ENCODE peak calls at places on chromosomes 12 and 14, in five cellular contexts. One of them, this sample, is unnamed.

GRCh38 chr12:10197879-10198278 is 14.8 kb upstream of the GABARAPL1 start:
- DNase-seq in HepG2: no peak
- DNase-seq in K562: no peak
- DNase-seq in H1: no peak
- DNase-seq in GM12878: no peak
- DNase-seq in this sample: no peak

GRCh38 chr14:95540236-95540635 is 5.4 kb downstream of the GLRX5 start:
- DNase-seq in HepG2: no peak
- DNase-seq in K562: no peak
- DNase-seq in H1: no peak
- DNase-seq in GM12878: no peak
- DNase-seq in this sample: no peak

GRCh38 chr12:68785823-68786222 is 22.2 kb upstream of the MDM2 start:
- DNase-seq in HepG2: peak
- DNase-seq in K562: no peak
- DNase-seq in H1: no peak
- DNase-seq in GM12878: no peak
- DNase-seq in this sample: no peak

GRCh38 chr12:62957233-62957953 is 22.4 kb upstream of the PPM1H start:
- DNase-seq in HepG2: peak
- DNase-seq in K562: no peak
- DNase-seq in H1: no peak
- DNase-seq in GM12878: no peak
- DNase-seq in this sample: no peak

GRCh38 chr14:51597511-51597920 is 54.2 kb upstream of the FRMD6 start:
- DNase-seq in HepG2: no peak
- DNase-seq in K562: no peak
- DNase-seq in H1: no peak
- DNase-seq in GM12878: no peak
- DNase-seq in this sample: no peak

GRCh38 chr14:67514650-67515385 is 18.3 kb upstream of the PLEKHH1 start:
- DNase-seq in HepG2: no peak
- DNase-seq in K562: peak
- DNase-seq in H1: no peak
- DNase-seq in GM12878: no peak
- DNase-seq in this sample: peak

GRCh38 chr14:37195327-37195726 is 2.4 kb upstream of the MIPOL1 start:
- DNase-seq in HepG2: peak
- DNase-seq in K562: no peak
- DNase-seq in H1: no peak
- DNase-seq in GM12878: no peak
- DNase-seq in this sample: no peak

GRCh38 chr14:105380656-105381210 is 17.6 kb upstream of the TEX22 start:
- DNase-seq in HepG2: no peak
- DNase-seq in K562: no peak
- DNase-seq in H1: no peak
- DNase-seq in GM12878: no peak
- DNase-seq in this sample: no peak

GRCh38 chr14:61566537-61567225 is 128.6 kb upstream of the HIF1A start:
- DNase-seq in HepG2: no peak
- DNase-seq in K562: no peak
- DNase-seq in H1: no peak
- DNase-seq in GM12878: no peak
- DNase-seq in this sample: no peak
- TF ChIP-seq EP300 in HepG2: no peak
- TF ChIP-seq EP300 in K562: no peak
- TF ChIP-seq EP300 in H1: no peak
- TF ChIP-seq EP300 in GM12878: no peak
- TF ChIP-seq EP300 in this sample: no peak

GRCh38 chr12:99609455-99610181 is 37.9 kb upstream of the GARIN6 start:
- DNase-seq in HepG2: no peak
- DNase-seq in K562: no peak
- DNase-seq in H1: no peak
- DNase-seq in GM12878: no peak
- DNase-seq in this sample: no peak
- H3K9ac ChIP-seq in HepG2: no peak
- H3K9ac ChIP-seq in K562: no peak
- H3K9ac ChIP-seq in H1: no peak
- H3K9ac ChIP-seq in GM12878: no peak
- H3K9ac ChIP-seq in this sample: no peak

GRCh38 chr14:93915070-93915705 is 12.0 kb upstream of the FAM181A start:
- DNase-seq in HepG2: no peak
- DNase-seq in K562: no peak
- DNase-seq in H1: no peak
- DNase-seq in GM12878: no peak
- DNase-seq in this sample: no peak
- TF ChIP-seq EP300 in HepG2: no peak
- TF ChIP-seq EP300 in K562: no peak
- TF ChIP-seq EP300 in H1: no peak
- TF ChIP-seq EP300 in GM12878: no peak
- TF ChIP-seq EP300 in this sample: no peak

GRCh38 chr14:73742520-73743238 is 28.5 kb upstream of the PNMA1 start:
- DNase-seq in HepG2: no peak
- DNase-seq in K562: no peak
- DNase-seq in H1: no peak
- DNase-seq in GM12878: no peak
- DNase-seq in this sample: no peak
- H3K9ac ChIP-seq in HepG2: peak
- H3K9ac ChIP-seq in K562: peak
- H3K9ac ChIP-seq in H1: no peak
- H3K9ac ChIP-seq in GM12878: peak
- H3K9ac ChIP-seq in this sample: no peak

GRCh38 chr12:93786669-93787397 is 109.7 kb downstream of the CRADD start:
- DNase-seq in HepG2: no peak
- DNase-seq in K562: no peak
- DNase-seq in H1: no peak
- DNase-seq in GM12878: no peak
- DNase-seq in this sample: no peak

GRCh38 chr12:93782854-93783253 is 105.7 kb downstream of the CRADD start:
- DNase-seq in HepG2: no peak
- DNase-seq in K562: no peak
- DNase-seq in H1: no peak
- DNase-seq in GM12878: no peak
- DNase-seq in this sample: no peak

GRCh38 chr12:93785262-93786010 is 108.3 kb downstream of the CRADD start:
- DNase-seq in HepG2: peak
- DNase-seq in K562: peak
- DNase-seq in H1: peak
- DNase-seq in GM12878: no peak
- DNase-seq in this sample: no peak

GRCh38 chr12:93783827-93784226 is 106.7 kb downstream of the CRADD start:
- DNase-seq in HepG2: no peak
- DNase-seq in K562: no peak
- DNase-seq in H1: no peak
- DNase-seq in GM12878: no peak
- DNase-seq in this sample: peak

DNA sequence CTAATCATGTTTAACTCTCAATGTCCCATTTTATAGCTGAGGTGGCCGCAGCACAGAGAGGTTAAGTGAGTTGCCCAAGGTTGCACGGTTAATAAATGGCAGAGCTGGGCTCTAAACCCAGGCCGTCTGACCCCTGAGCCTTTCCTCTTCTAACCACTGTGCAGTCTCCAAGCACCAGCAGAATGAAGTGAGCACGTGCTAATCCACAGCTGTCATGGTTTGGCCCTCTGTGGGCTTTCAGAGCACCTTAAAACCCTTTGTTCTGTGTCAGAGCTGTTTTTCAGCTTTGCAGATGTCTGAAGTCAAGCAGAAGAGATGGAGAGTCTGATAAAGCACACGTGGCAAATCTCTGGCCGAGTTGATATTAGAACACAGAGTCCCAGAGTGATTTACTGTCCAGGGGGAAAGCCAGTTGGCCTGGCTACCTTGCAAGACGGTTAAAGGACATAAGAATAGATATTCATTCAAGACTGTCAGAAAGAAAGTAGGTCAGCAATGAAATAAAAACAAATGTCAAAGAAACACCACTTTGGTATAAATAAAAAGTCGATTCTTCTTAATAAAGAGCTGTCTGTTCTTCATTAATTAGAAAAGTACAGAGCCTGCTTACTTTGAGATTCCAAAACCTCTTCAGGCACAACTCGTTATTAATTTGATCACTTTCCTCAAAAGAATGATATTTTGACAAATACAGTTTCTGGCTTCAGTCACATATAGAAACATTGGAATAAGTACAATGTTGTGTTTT is 107.3 kb downstream of the CRADD start:
- DNase-seq in HepG2: peak
- DNase-seq in K562: no peak
- DNase-seq in H1: no peak
- DNase-seq in GM12878: no peak
- DNase-seq in this sample: peak
- TF ChIP-seq EP300 in HepG2: no peak
- TF ChIP-seq EP300 in K562: peak
- TF ChIP-seq EP300 in H1: no peak
- TF ChIP-seq EP300 in GM12878: no peak
- TF ChIP-seq EP300 in this sample: peak

GRCh38 chr12:123141615-123142517 is 9.0 kb downstream of the PITPNM2 start:
- DNase-seq in HepG2: peak
- DNase-seq in K562: no peak
- DNase-seq in H1: no peak
- DNase-seq in GM12878: no peak
- DNase-seq in this sample: no peak

GRCh38 chr12:123142948-123143752 is 7.7 kb downstream of the PITPNM2 start:
- DNase-seq in HepG2: peak
- DNase-seq in K562: peak
- DNase-seq in H1: no peak
- DNase-seq in GM12878: no peak
- DNase-seq in this sample: no peak

GRCh38 chr12:123140675-123141614 is 9.9 kb downstream of the PITPNM2 start:
- DNase-seq in HepG2: peak
- DNase-seq in K562: no peak
- DNase-seq in H1: no peak
- DNase-seq in GM12878: no peak
- DNase-seq in this sample: no peak

GRCh38 chr12:123142518-123142840 is 8.4 kb downstream of the PITPNM2 start:
- DNase-seq in HepG2: no peak
- DNase-seq in K562: no peak
- DNase-seq in H1: no peak
- DNase-seq in GM12878: no peak
- DNase-seq in this sample: no peak

DNA sequence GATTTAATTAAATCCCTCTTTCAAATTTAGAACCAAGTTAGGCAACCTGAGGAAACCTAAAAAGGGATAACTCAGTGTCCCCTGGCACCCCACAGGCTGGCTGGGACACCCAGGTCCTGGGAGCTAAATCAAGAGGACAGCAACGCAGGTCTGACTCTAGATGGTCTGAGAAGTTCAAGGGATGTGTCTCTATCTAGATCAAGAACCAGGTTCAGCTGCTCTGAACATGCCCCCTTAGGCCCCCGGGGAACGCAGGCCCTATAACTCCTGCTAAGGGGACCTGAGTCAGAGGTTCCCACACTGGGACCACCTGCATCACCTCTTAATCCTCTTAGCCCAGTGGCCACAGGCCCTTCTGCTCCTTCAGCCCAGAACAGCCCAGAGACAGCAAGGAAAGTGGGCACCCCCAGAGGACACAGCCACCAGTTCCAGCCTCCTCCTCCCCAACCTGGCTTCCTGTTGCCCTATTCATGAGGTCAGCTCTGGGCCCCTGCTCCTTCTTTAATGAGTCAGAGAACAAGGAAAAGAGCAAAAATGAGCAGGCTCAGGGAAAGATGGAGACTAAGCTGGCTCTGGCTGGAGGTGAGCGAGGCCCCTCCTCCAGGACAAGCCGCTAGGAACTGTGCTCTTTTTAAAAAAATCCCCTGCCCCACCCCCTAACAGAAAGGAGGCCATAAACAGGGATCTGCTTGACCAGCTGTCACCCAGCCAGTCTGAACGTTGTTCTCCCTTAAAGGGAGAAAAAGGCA is 10.8 kb downstream of the PITPNM2 start:
- DNase-seq in HepG2: peak
- DNase-seq in K562: peak
- DNase-seq in H1: no peak
- DNase-seq in GM12878: no peak
- DNase-seq in this sample: no peak
- H3K9ac ChIP-seq in HepG2: peak
- H3K9ac ChIP-seq in K562: peak
- H3K9ac ChIP-seq in H1: no peak
- H3K9ac ChIP-seq in GM12878: no peak
- H3K9ac ChIP-seq in this sample: peak

GRCh38 chr12:125386652-125387051 is 321.4 kb downstream of the AACS start:
- DNase-seq in HepG2: no peak
- DNase-seq in K562: no peak
- DNase-seq in H1: no peak
- DNase-seq in GM12878: no peak
- DNase-seq in this sample: no peak

GRCh38 chr12:125387206-125387605 is 322.0 kb downstream of the AACS start:
- DNase-seq in HepG2: peak
- DNase-seq in K562: no peak
- DNase-seq in H1: no peak
- DNase-seq in GM12878: no peak
- DNase-seq in this sample: no peak

GRCh38 chr12:125393569-125393968 is 328.3 kb downstream of the AACS start:
- DNase-seq in HepG2: no peak
- DNase-seq in K562: no peak
- DNase-seq in H1: no peak
- DNase-seq in GM12878: no peak
- DNase-seq in this sample: no peak

GRCh38 chr12:125389061-125389697 is 323.9 kb downstream of the AACS start:
- DNase-seq in HepG2: no peak
- DNase-seq in K562: no peak
- DNase-seq in H1: no peak
- DNase-seq in GM12878: no peak
- DNase-seq in this sample: no peak
- TF ChIP-seq EP300 in HepG2: no peak
- TF ChIP-seq EP300 in K562: no peak
- TF ChIP-seq EP300 in H1: no peak
- TF ChIP-seq EP300 in GM12878: no peak
- TF ChIP-seq EP300 in this sample: no peak

GRCh38 chr12:101884174-101884573 is 6.8 kb downstream of the DRAM1 start:
- DNase-seq in HepG2: no peak
- DNase-seq in K562: no peak
- DNase-seq in H1: no peak
- DNase-seq in GM12878: no peak
- DNase-seq in this sample: no peak
- H3K9ac ChIP-seq in HepG2: no peak
- H3K9ac ChIP-seq in K562: no peak
- H3K9ac ChIP-seq in H1: no peak
- H3K9ac ChIP-seq in GM12878: no peak
- H3K9ac ChIP-seq in this sample: no peak

DNA sequence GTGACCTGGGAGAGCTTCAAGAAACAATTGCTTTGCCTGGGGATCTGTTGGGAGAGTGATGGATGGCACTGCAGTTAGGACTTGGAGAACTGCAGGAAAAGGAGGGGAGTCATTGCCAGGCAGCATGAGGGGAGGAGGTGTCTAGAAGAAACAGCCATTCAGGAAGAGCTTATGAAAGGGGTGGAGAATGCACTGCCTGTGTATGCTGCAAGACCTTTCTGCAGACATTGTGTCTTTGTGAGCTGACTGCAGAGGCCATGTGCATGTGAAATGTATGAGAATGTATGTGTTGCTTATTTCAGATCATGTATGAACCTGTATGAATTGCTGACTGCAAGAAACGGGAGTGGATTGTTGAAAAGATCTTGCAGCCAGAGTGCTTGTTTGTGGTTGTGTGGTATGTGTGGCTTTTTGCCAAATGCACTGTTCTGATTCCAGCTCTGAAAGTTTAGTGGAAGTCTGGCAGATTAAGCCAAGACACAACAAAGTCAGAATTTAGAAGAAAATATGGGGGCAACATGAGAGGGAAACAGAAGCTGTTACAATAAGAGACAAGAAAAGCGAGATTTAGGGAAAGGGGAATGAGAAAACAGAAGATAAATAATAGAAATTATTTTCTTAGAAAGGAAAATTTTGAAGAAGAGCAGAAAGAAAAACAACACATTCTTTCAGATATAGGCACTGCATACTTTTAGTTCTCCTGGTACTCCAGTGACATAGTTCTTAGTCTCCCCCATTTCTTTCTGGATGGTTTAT is 9.8 kb upstream of the RIMKLB start:
- DNase-seq in HepG2: no peak
- DNase-seq in K562: no peak
- DNase-seq in H1: no peak
- DNase-seq in GM12878: no peak
- DNase-seq in this sample: peak
- TF ChIP-seq EP300 in HepG2: no peak
- TF ChIP-seq EP300 in K562: no peak
- TF ChIP-seq EP300 in H1: peak
- TF ChIP-seq EP300 in GM12878: no peak
- TF ChIP-seq EP300 in this sample: peak